ENCODE peak calls at places on chromosomes 11 and 22, in seven cellular contexts. H, K, N, V, G, Y and D are unnamed samples.

GRCh38 chr11:62540804-62541671 is 5.6 kb downstream of the AHNAK start:
- DNase-seq in G (peak; percentile 81), K (peak; percentile 27), Y (no peak), V (no peak), H (no peak), N (no peak), D (no peak)

GRCh38 chr11:14422052-14422813 is 63.2 kb upstream of the RRAS2 start:
- DNase-seq in H (no peak), Y (peak; percentile 98), G (peak; percentile 94), V (peak; percentile 100), K (peak; percentile 100), N (no peak), D (no peak)

GRCh38 chr22:42800731-42801536 is 56.1 kb downstream of the ARFGAP3 start:
- DNase-seq in K (no peak), G (peak; percentile 42), H (no peak), N (no peak), V (no peak), Y (no peak), D (no peak)

GRCh38 chr11:33713914-33714398 is 13.3 kb upstream of the C11orf91 start:
- DNase-seq in Y (no peak), N (no peak), H (no peak), K (no peak), G (no peak), V (no peak), D (no peak)

GRCh38 chr22:31753005-31753633 is 700 bp upstream of the DEPDC5 start:
- DNase-seq in H (no peak), K (peak; percentile 48), N (no peak), Y (peak; percentile 25), G (peak; percentile 77), V (no peak), D (no peak)

GRCh38 chr11:92702037-92702436 is 267.4 kb upstream of the MTNR1B start:
- DNase-seq in N (no peak), V (no peak), G (no peak), Y (peak; percentile 15), H (no peak), K (peak; percentile 24), D (no peak)

GRCh38 chr22:44882226-44882905 is 127.4 kb downstream of the PHF21B start:
- DNase-seq in K (no peak), V (no peak), G (no peak), N (no peak), H (no peak), Y (no peak), D (no peak)

GRCh38 chr11:134371436-134372185 is 39.8 kb downstream of the GLB1L2 start:
- DNase-seq in N (no peak), V (no peak), K (no peak), H (no peak), G (no peak), Y (no peak), D (no peak)

GRCh38 chr11:114183041-114183511 is 113.1 kb upstream of the NNMT start:
- DNase-seq in Y (no peak), V (no peak), K (no peak), G (peak; percentile 80), N (no peak), H (peak; percentile 26), D (peak; percentile 36)

GRCh38 chr11:10488121-10488580 is 33.1 kb downstream of the AMPD3 start:
- DNase-seq in H (no peak), N (no peak), K (no peak), G (no peak), V (no peak), Y (peak; percentile 37), D (no peak)

GRCh38 chr22:47190957-47191323 is 428.5 kb downstream of the TBC1D22A start:
- DNase-seq in N (no peak), Y (no peak), G (no peak), V (no peak), H (no peak), K (no peak), D (no peak)

GRCh38 chr11:60860943-60861342 is 5.2 kb upstream of the PTGDR2 start:
- DNase-seq in N (no peak), K (no peak), H (no peak), V (no peak), Y (no peak), G (no peak), D (no peak)

GRCh38 chr11:32358729-32359128 is 76.6 kb downstream of the WT1 start:
- DNase-seq in K (no peak), G (peak; percentile 82), Y (no peak), H (no peak), V (no peak), N (no peak), D (no peak)

GRCh38 chr22:43154887-43155536 is 3.7 kb downstream of the TSPO start:
- DNase-seq in N (no peak), H (no peak), V (peak; percentile 18), Y (no peak), G (peak; percentile 76), K (no peak), D (no peak)

GRCh38 chr11:116452447-116452846 is 320.3 kb downstream of the BUD13 start:
- DNase-seq in V (no peak), N (no peak), Y (no peak), G (no peak), K (no peak), H (no peak), D (no peak)

GRCh38 chr22:29311468-29312217 is 3.9 kb downstream of the RASL10A start:
- DNase-seq in Y (peak; percentile 28), K (no peak), V (peak; percentile 20), H (no peak), N (no peak), G (peak; percentile 87), D (no peak)

GRCh38 chr11:132349806-132350733 is 979.7 kb downstream of the NTM start:
- DNase-seq in N (no peak), V (peak; percentile 4), H (no peak), Y (peak; percentile 30), G (no peak), K (no peak), D (no peak)

GRCh38 chr11:8886332-8886731 is 24.7 kb upstream of the AKIP1 start:
- DNase-seq in H (no peak), K (no peak), G (no peak), V (no peak), N (no peak), Y (no peak), D (no peak)

GRCh38 chr11:81071641-81072040 is 1630.8 kb upstream of the TENM4 start:
- DNase-seq in N (no peak), G (no peak), H (no peak), K (no peak), Y (no peak), V (no peak), D (no peak)

GRCh38 chr11:119493712-119494111 is 70.7 kb upstream of the THY1 start:
- DNase-seq in G (no peak), Y (peak; percentile 50), K (peak; percentile 17), N (no peak), H (no peak), V (peak; percentile 13), D (no peak)

GRCh38 chr22:27918351-27919221 is 470 bp downstream of the PITPNB start:
- DNase-seq in G (peak; percentile 84), N (no peak), H (peak; percentile 41), K (peak; percentile 67), V (peak; percentile 39), Y (peak; percentile 65), D (peak; percentile 41)

GRCh38 chr22:29080061-29080975 is 7.5 kb downstream of the KREMEN1 start:
- DNase-seq in N (no peak), V (peak; percentile 45), K (peak; percentile 55), H (no peak), G (peak; percentile 54), Y (no peak), D (no peak)

GRCh38 chr11:75380716-75381420 is 18.4 kb upstream of the RPS3 start:
- DNase-seq in H (no peak), K (no peak), N (no peak), Y (no peak), V (no peak), G (peak; percentile 68), D (no peak)

GRCh38 chr11:132496341-132496740 is 1036.0 kb downstream of the OPCML start:
- DNase-seq in N (no peak), V (peak; percentile 62), G (peak; percentile 60), K (peak; percentile 40), H (no peak), Y (peak; percentile 74), D (no peak)

GRCh38 chr11:13486926-13487660 is 8.7 kb downstream of the PTH start:
- DNase-seq in K (no peak), H (peak; percentile 49), N (no peak), Y (peak; percentile 78), V (peak; percentile 35), G (peak; percentile 82), D (peak; percentile 37)

GRCh38 chr11:3990406-3990805 is 104.2 kb upstream of the RRM1 start:
- DNase-seq in K (no peak), G (no peak), V (no peak), H (no peak), Y (no peak), N (no peak), D (no peak)

GRCh38 chr11:94243571-94244229 is 60.7 kb upstream of the IZUMO1R start:
- DNase-seq in K (no peak), V (no peak), Y (no peak), N (no peak), G (no peak), H (no peak), D (no peak)

GRCh38 chr11:10930961-10931760 is 73.3 kb upstream of the ZBED5 start:
- DNase-seq in V (peak; percentile 76), H (peak; percentile 18), K (peak; percentile 84), G (peak; percentile 92), Y (peak; percentile 76), N (no peak), D (peak; percentile 26)

GRCh38 chr11:111665779-111666178 is 63.5 kb downstream of the SIK2 start:
- DNase-seq in K (peak; percentile 35), Y (peak; percentile 6), V (peak; percentile 37), G (no peak), N (no peak), H (no peak), D (no peak)

GRCh38 chr11:128504489-128504888 is 82.9 kb downstream of the ETS1 start:
- DNase-seq in N (no peak), V (no peak), Y (no peak), K (no peak), H (no peak), G (no peak), D (no peak)

GRCh38 chr11:114308689-114309089 is 12.5 kb downstream of the NNMT start:
- DNase-seq in G (peak; percentile 60), H (no peak), N (no peak), Y (no peak), K (no peak), V (peak; percentile 94), D (no peak)

GRCh38 chr11:128772814-128773213 is 78.9 kb downstream of the FLI1 start:
- DNase-seq in K (no peak), H (peak; percentile 26), V (no peak), Y (no peak), G (peak; percentile 81), N (no peak), D (peak; percentile 23)